ENCODE peak calls at places on chromosomes 11 and 22, in seven cellular contexts. K, M, X, S, B, F and I are unnamed samples.

GRCh38 chr11:102849319-102849718 is 5.9 kb upstream of the MMP3 start:
- DNase-seq in K (peak), M (peak), X (no peak), S (no peak), B (peak), F (no peak), I (peak)

GRCh38 chr11:58394195-58394594 is 12.5 kb downstream of the OR5B3 start:
- DNase-seq in K (peak), M (peak), X (no peak), S (no peak), B (peak), F (peak), I (peak)

GRCh38 chr11:8709002-8709672 is 26.5 kb downstream of the RPL27A start:
- DNase-seq in K (no peak), M (no peak), X (peak), S (no peak), B (peak), F (no peak), I (peak)

GRCh38 chr11:381501-382072 is 12.3 kb downstream of the B4GALNT4 start:
- DNase-seq in K (no peak), M (no peak), X (no peak), S (no peak), B (no peak), F (no peak), I (no peak)

GRCh38 chr22:38240734-38241252 is 32.0 kb downstream of the TMEM184B start:
- DNase-seq in K (peak), M (peak), X (peak), S (peak), B (peak), F (no peak), I (peak)

GRCh38 chr11:18615628-18616392 is 16.2 kb downstream of the MISFA start:
- DNase-seq in K (no peak), M (no peak), X (no peak), S (no peak), B (no peak), F (no peak), I (no peak)

GRCh38 chr22:36409911-36410756 is 22.4 kb upstream of the MYH9 start:
- DNase-seq in K (peak), M (peak), X (peak), S (peak), B (peak), F (peak), I (no peak)

GRCh38 chr22:30183861-30184278 is 62.7 kb downstream of the LIF start:
- DNase-seq in K (no peak), M (no peak), X (no peak), S (no peak), B (peak), F (no peak), I (no peak)

GRCh38 chr11:124075492-124075840 is 34.3 kb upstream of the OR10G7 start:
- DNase-seq in K (no peak), M (no peak), X (no peak), S (no peak), B (no peak), F (no peak), I (no peak)

GRCh38 chr11:118883368-118884071 is at the start of gene CXCR5:
- DNase-seq in K (no peak), M (no peak), X (no peak), S (no peak), B (no peak), F (no peak), I (no peak)

GRCh38 chr11:125479113-125479512 is 17.0 kb downstream of the FEZ1 start:
- DNase-seq in K (no peak), M (no peak), X (no peak), S (no peak), B (no peak), F (no peak), I (no peak)

GRCh38 chr11:64677441-64678023 is 45.5 kb downstream of the NRXN2 start:
- DNase-seq in K (no peak), M (no peak), X (no peak), S (no peak), B (no peak), F (no peak), I (no peak)

GRCh38 chr22:21949569-21949918 is 3.1 kb downstream of the PPM1F start:
- DNase-seq in K (no peak), M (no peak), X (no peak), S (no peak), B (no peak), F (no peak), I (no peak)
- H3K4me3 ChIP-seq in K (no peak), M (no peak), X (no peak), S (no peak), B (no peak), F (no peak), I (no peak)

DNA sequence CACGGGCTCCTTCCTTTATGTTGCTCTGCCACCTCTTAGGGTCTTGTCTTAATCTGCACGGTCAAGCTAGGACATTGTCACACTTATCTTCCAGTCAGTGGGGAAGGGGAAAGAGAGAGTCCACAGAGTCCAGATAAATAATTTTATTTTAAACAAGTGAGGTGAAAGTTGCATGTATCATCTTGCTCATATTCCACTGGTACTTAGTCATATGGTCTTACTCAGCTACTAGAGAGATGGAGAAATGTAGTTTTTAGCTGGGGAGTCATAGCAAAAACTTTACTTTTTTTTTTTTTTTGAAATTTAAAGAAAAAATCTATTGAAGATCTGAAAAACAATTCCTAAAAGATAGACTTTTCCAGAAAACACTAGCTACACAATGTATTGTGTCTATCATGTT is 29.0 kb downstream of the PDE3B start:
- DNase-seq in K (no peak), M (no peak), X (no peak), S (no peak), B (no peak), F (no peak), I (peak)
- H3K4me3 ChIP-seq in K (no peak), M (no peak), X (no peak), S (no peak), B (no peak), F (no peak), I (no peak)

GRCh38 chr11:96207459-96208449 is 135.2 kb downstream of the MAML2 start:
- DNase-seq in K (no peak), M (peak), X (no peak), S (no peak), B (peak), F (peak), I (no peak)

GRCh38 chr11:96205460-96205809 is 137.6 kb downstream of the MAML2 start:
- DNase-seq in K (no peak), M (no peak), X (no peak), S (no peak), B (no peak), F (no peak), I (no peak)

GRCh38 chr11:96203567-96204365 is 139.2 kb downstream of the MAML2 start:
- DNase-seq in K (no peak), M (no peak), X (no peak), S (no peak), B (no peak), F (no peak), I (no peak)

GRCh38 chr11:96204721-96205459 is 138.1 kb downstream of the MAML2 start:
- DNase-seq in K (no peak), M (no peak), X (no peak), S (no peak), B (no peak), F (no peak), I (no peak)

DNA sequence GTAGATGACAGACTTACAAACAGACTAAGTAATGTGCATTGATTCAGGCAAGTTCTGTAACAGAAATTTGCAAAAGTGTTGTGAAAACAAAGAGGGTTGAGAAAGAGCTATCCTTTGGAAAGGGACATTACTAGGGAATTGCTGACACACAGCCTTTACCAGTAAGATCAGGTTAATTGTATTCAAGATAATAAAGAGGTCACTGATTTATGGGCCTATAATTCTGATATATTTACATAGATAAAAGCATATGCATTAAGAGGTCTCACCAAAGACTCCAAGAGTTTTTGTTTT is 138.7 kb downstream of the MAML2 start:
- DNase-seq in K (no peak), M (no peak), X (no peak), S (no peak), B (peak), F (no peak), I (no peak)
- H3K4me3 ChIP-seq in K (no peak), M (no peak), X (no peak), S (no peak), B (no peak), F (no peak), I (no peak)

GRCh38 chr11:31796523-31797226 is 14.4 kb downstream of the PAX6 start:
- DNase-seq in K (no peak), M (no peak), X (no peak), S (no peak), B (no peak), F (no peak), I (no peak)
- H3K4me3 ChIP-seq in K (no peak), M (no peak), X (no peak), S (no peak), B (no peak), F (no peak), I (no peak)

DNA sequence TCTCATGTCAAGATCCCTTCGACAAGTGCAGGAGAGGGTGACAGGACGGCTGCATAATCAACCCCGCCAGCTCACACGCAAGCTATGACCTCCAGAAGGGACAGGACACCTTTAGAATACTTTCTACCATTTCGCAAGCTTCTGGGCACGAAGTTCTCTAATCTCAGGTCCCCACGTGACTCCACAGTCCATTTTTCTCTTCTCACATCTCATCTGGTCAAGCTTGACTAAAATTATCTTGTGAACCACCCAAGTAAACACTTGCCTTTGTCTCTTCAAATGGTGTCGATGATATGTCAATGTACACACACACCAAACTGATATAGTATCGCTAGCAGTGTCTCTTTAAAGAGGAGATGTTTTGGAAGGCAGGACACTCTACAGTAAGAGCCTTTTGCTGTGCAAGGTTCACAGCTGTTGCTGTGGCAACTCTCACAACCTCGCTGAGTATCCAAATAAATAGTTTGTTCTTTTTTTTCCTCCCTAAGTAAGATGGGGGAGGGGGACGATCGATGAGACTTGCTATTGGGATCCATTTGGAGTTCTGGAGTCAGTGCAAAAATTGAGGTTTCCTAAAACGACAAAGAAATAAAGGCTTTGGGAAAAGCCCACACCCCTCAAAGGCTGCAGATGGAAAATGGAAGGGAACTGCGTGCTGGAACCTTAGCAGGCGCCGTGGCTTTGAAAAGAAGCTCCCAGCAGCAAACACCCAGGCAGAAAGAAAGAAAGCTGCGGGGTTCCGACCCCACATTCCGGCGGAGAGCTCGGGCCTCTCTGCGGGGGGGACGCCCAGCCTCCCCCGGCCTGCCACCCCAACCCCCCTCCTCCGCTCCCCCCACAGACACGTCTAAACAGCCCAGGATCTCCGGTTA is 215.4 kb upstream of the UBASH3B start:
- DNase-seq in K (peak), M (no peak), X (peak), S (peak), B (peak), F (peak), I (no peak)
- H3K4me3 ChIP-seq in K (peak), M (peak), X (peak), S (no peak), B (peak), F (peak), I (peak)